ENCODE peak calls at places on chromosomes 7 and 10, in six cellular contexts. Y, I, R, H, W and C are unnamed samples.

GRCh38 chr7:47725031-47725780 is 143.3 kb upstream of the TNS3 start:
- DNase-seq in Y (no peak), I (peak; percentile 74), R (no peak), H (no peak), W (no peak), C (no peak)

GRCh38 chr7:3922175-3922635 is 621.2 kb downstream of the SDK1 start:
- DNase-seq in Y (peak; percentile 10), I (peak; percentile 97), R (no peak), H (peak; percentile 80), W (no peak), C (peak; percentile 55)

GRCh38 chr10:57664815-57665214 is 602.9 kb downstream of the IPMK start:
- DNase-seq in Y (no peak), I (no peak), R (no peak), H (no peak), W (no peak), C (no peak)

GRCh38 chr10:124249196-124249595 is 155.8 kb upstream of the CHST15 start:
- DNase-seq in Y (no peak), I (no peak), R (no peak), H (no peak), W (no peak), C (no peak)

GRCh38 chr10:109899578-109900355 is 23.5 kb downstream of the XPNPEP1 start:
- DNase-seq in Y (no peak), I (no peak), R (no peak), H (no peak), W (no peak), C (no peak)

GRCh38 chr10:73807471-73807870 is 3.9 kb downstream of the NDST2 start:
- DNase-seq in Y (no peak), I (no peak), R (no peak), H (no peak), W (no peak), C (no peak)

GRCh38 chr10:5945561-5946418 is 31.6 kb downstream of the IL15RA start:
- DNase-seq in Y (no peak), I (no peak), R (no peak), H (peak; percentile 83), W (no peak), C (no peak)

GRCh38 chr7:82745820-82746219 is 302.2 kb upstream of the CACNA2D1 start:
- DNase-seq in Y (no peak), I (no peak), R (no peak), H (no peak), W (no peak), C (no peak)

GRCh38 chr7:107390921-107391320 is 78.9 kb upstream of the GPR22 start:
- DNase-seq in Y (no peak), I (no peak), R (no peak), H (no peak), W (no peak), C (peak; percentile 67)

GRCh38 chr10:107689318-107689717 is 524.8 kb upstream of the SORCS1 start:
- DNase-seq in Y (no peak), I (no peak), R (no peak), H (no peak), W (no peak), C (no peak)

GRCh38 chr7:2560175-2560695 is 1.5 kb downstream of the IQCE start:
- DNase-seq in Y (no peak), I (peak; percentile 41), R (no peak), H (no peak), W (no peak), C (no peak)

GRCh38 chr7:99235925-99236324 is 28.0 kb upstream of the KPNA7 start:
- DNase-seq in Y (no peak), I (peak; percentile 93), R (no peak), H (no peak), W (no peak), C (no peak)

GRCh38 chr7:18426564-18427226 is 68.9 kb upstream of the HDAC9 start:
- DNase-seq in Y (no peak), I (no peak), R (no peak), H (no peak), W (no peak), C (no peak)

GRCh38 chr10:78260675-78261074 is 227.0 kb downstream of the RPS24 start:
- DNase-seq in Y (no peak), I (no peak), R (no peak), H (no peak), W (no peak), C (no peak)

GRCh38 chr10:61971016-61971350 is 69.5 kb downstream of the ARID5B start:
- DNase-seq in Y (no peak), I (no peak), R (no peak), H (no peak), W (no peak), C (no peak)

GRCh38 chr10:100998991-100999741 is 442 bp upstream of the LZTS2 start:
- DNase-seq in Y (peak; percentile 35), I (peak; percentile 79), R (peak; percentile 88), H (peak; percentile 80), W (peak; percentile 71), C (peak; percentile 79)

GRCh38 chr10:17758200-17758599 is 6.2 kb downstream of the TMEM236 start:
- DNase-seq in Y (no peak), I (no peak), R (no peak), H (no peak), W (no peak), C (no peak)

GRCh38 chr10:36629476-36629875 is 495.9 kb upstream of the ANKRD30A start:
- DNase-seq in Y (no peak), I (no peak), R (no peak), H (no peak), W (no peak), C (no peak)

GRCh38 chr7:128323489-128324362 is 20.0 kb downstream of the RBM28 start:
- DNase-seq in Y (no peak), I (no peak), R (no peak), H (no peak), W (no peak), C (no peak)

GRCh38 chr10:71846816-71847215 is 4.2 kb downstream of the PSAP start:
- DNase-seq in Y (no peak), I (no peak), R (no peak), H (no peak), W (no peak), C (no peak)

GRCh38 chr10:88553116-88553752 is 29.9 kb downstream of the RNLS start:
- DNase-seq in Y (peak; percentile 48), I (peak; percentile 69), R (no peak), H (peak; percentile 61), W (peak; percentile 33), C (peak; percentile 40)

GRCh38 chr10:121171825-121172224 is 320.7 kb downstream of the WDR11 start:
- DNase-seq in Y (no peak), I (no peak), R (no peak), H (no peak), W (no peak), C (no peak)